ENCODE peak calls at places on chromosomes 3 and 15, in four cellular contexts. O is K562, D is H1, J is HepG2. P is an unnamed sample.

GRCh38 chr15:74011610-74012009 is 17.1 kb downstream of the PML start:
- DNase-seq in O (no peak), D (no peak), J (no peak), P (no peak)

GRCh38 chr3:115986555-115987207 is 363.4 kb downstream of the GAP43 start:
- DNase-seq in O (peak; percentile 66), D (no peak), J (peak; percentile 46), P (peak; percentile 46)

GRCh38 chr15:83206971-83207621 is 527 bp downstream of the HDGFL3 start:
- DNase-seq in O (peak; percentile 50), D (peak; percentile 71), J (no peak), P (peak; percentile 58)

GRCh38 chr3:191094057-191094456 is 105.0 kb upstream of the OSTN start:
- DNase-seq in O (no peak), D (no peak), J (no peak), P (peak; percentile 40)

GRCh38 chr15:90914240-90915080 is 11.4 kb downstream of the MAN2A2 start:
- DNase-seq in O (no peak), D (no peak), J (no peak), P (no peak)

GRCh38 chr3:110687138-110687537 is 384.5 kb upstream of the NECTIN3 start:
- DNase-seq in O (no peak), D (no peak), J (no peak), P (no peak)

GRCh38 chr15:64845183-64845611 is 3.5 kb downstream of the PLEKHO2 start:
- DNase-seq in O (no peak), D (no peak), J (no peak), P (no peak)

GRCh38 chr15:70057931-70058641 is 39.6 kb downstream of the TLE3 start:
- DNase-seq in O (no peak), D (no peak), J (no peak), P (no peak)

GRCh38 chr15:52855157-52855556 is 65.0 kb upstream of the ONECUT1 start:
- DNase-seq in O (no peak), D (no peak), J (no peak), P (no peak)

GRCh38 chr3:56702487-56703315 is 19.6 kb upstream of the TASOR start:
- DNase-seq in O (peak; percentile 61), D (no peak), J (peak; percentile 63), P (peak; percentile 64)

GRCh38 chr3:72161870-72162617 is 377.1 kb upstream of the PROK2 start:
- DNase-seq in O (no peak), D (no peak), J (no peak), P (peak; percentile 49)

GRCh38 chr3:55720614-55721013 is 233.5 kb upstream of the WNT5A start:
- DNase-seq in O (no peak), D (no peak), J (no peak), P (peak; percentile 1)

GRCh38 chr3:183287301-183287971 is 34.4 kb downstream of the B3GNT5 start:
- DNase-seq in O (peak; percentile 71), D (no peak), J (no peak), P (no peak)

GRCh38 chr3:104279617-104280016 is 1087.1 kb upstream of the ALCAM start:
- DNase-seq in O (no peak), D (no peak), J (no peak), P (no peak)

GRCh38 chr3:136512391-136512790 is 239.8 kb downstream of the STAG1 start:
- DNase-seq in O (no peak), D (no peak), J (no peak), P (no peak)

GRCh38 chr3:12841970-12842328 is 584 bp upstream of the RPL32 start:
- DNase-seq in O (no peak), D (no peak), J (no peak), P (no peak)

GRCh38 chr3:157061271-157061670 is 98.7 kb downstream of the CCNL1 start:
- DNase-seq in O (no peak), D (no peak), J (no peak), P (no peak)

GRCh38 chr15:97084650-97085049 is 754.1 kb downstream of the NR2F2 start:
- DNase-seq in O (no peak), D (no peak), J (no peak), P (no peak)

GRCh38 chr3:188061133-188061532 is 92.8 kb upstream of the LPP start:
- DNase-seq in O (peak; percentile 3), D (no peak), J (peak; percentile 58), P (peak; percentile 8)

GRCh38 chr3:125132815-125133214 is 77.0 kb upstream of the HEG1 start:
- DNase-seq in O (no peak), D (no peak), J (no peak), P (no peak)

GRCh38 chr3:43867673-43868072 is 176.9 kb downstream of the ABHD5 start:
- DNase-seq in O (no peak), D (no peak), J (no peak), P (peak; percentile 42)

GRCh38 chr15:62187425-62187824 is 22.3 kb upstream of the C2CD4B start:
- DNase-seq in O (no peak), D (no peak), J (no peak), P (no peak)

GRCh38 chr15:29045717-29046116 is 159.9 kb downstream of the APBA2 start:
- DNase-seq in O (no peak), D (no peak), J (no peak), P (no peak)

GRCh38 chr3:98954806-98955205 is 53.3 kb upstream of the DCBLD2 start:
- DNase-seq in O (no peak), D (no peak), J (no peak), P (no peak)

GRCh38 chr3:55621648-55622047 is 134.5 kb upstream of the WNT5A start:
- DNase-seq in O (no peak), D (no peak), J (no peak), P (no peak)

GRCh38 chr3:98002717-98003116 is 30.5 kb upstream of the RIOX2 start:
- DNase-seq in O (no peak), D (no peak), J (no peak), P (no peak)

GRCh38 chr3:16918683-16919025 is 33.9 kb downstream of the PLCL2 start:
- DNase-seq in O (no peak), D (no peak), J (no peak), P (no peak)

GRCh38 chr15:77019476-77020331 is 24.8 kb downstream of the PSTPIP1 start:
- DNase-seq in O (no peak), D (no peak), J (no peak), P (no peak)

GRCh38 chr3:140164156-140164555 is 229.2 kb downstream of the CLSTN2 start:
- DNase-seq in O (no peak), D (no peak), J (no peak), P (no peak)

DNA sequence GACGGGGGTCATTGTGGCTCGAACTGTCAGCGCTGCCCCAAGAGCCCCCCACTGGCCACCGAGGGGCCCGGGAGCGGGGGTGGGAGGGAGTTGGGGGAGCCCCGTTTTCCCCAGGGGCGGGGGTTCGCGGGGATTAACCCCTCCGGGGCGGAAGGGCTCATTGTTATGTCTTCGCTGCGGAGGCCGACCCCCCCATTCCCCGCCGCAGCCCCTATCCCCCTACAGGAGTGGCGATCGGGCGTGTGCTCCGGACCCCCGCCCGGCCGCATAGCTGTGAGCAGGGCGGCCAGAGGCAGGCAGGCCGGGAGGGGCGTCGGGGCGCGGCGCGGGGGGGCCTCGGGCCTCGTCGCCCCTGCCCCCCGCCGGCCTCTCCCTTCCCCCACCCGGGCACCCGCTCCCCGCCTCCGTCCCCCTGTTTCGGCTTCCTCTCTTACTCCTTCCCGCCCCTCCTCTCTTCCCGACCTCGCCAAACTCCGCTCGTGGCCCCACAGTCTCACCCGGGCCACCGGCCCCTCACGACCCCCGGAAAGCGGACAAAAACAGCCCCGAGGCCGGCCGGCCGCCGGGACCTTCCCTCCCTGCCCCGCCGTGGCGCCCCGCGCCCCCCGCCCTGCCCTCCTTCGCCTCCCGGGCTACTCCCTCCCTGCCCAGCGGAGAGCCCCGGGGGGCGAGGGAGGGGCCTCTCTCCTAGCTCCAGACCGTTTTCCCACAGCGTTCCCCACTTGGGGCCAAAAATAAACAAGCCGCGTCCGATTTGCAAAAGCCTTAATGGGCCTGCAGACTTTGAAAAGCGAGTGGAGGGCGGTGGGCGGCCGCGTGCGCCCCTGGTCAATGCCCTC is 786 bp downstream of the UBE2E1 start:
- DNase-seq in O (peak; percentile 21), D (peak; percentile 78), J (no peak), P (no peak)
- TF ChIP-seq RNF2 in O (no peak), D (no peak), J (no peak), P (no peak)

GRCh38 chr3:47731066-47731465 is 50.6 kb downstream of the SMARCC1 start:
- DNase-seq in O (no peak), D (no peak), J (no peak), P (no peak)
- TF ChIP-seq MAFK in O (no peak), D (no peak), J (no peak), P (no peak)

GRCh38 chr3:186824430-186825139 is 17.9 kb upstream of the ADIPOQ start:
- DNase-seq in O (no peak), D (peak; percentile 50), J (no peak), P (no peak)

GRCh38 chr3:186825294-186825821 is 17.2 kb upstream of the ADIPOQ start:
- DNase-seq in O (peak; percentile 82), D (peak; percentile 70), J (no peak), P (no peak)

GRCh38 chr3:186828340-186828739 is 14.2 kb upstream of the ADIPOQ start:
- DNase-seq in O (no peak), D (no peak), J (no peak), P (no peak)

GRCh38 chr3:186826316-186826977 is 16.1 kb upstream of the ADIPOQ start:
- DNase-seq in O (no peak), D (peak; percentile 54), J (no peak), P (no peak)

GRCh38 chr3:186826978-186827857 is 15.3 kb upstream of the ADIPOQ start:
- DNase-seq in O (peak; percentile 92), D (peak; percentile 88), J (peak; percentile 60), P (peak; percentile 72)
- TF ChIP-seq POLR2A in O (peak; percentile 79), D (peak; percentile 27), J (no peak), P (peak; percentile 74)

GRCh38 chr3:35919160-35919559 is 279.8 kb downstream of the ARPP21 start:
- DNase-seq in O (no peak), D (no peak), J (no peak), P (no peak)
- TF ChIP-seq RNF2 in O (no peak), D (no peak), J (no peak), P (no peak)

DNA sequence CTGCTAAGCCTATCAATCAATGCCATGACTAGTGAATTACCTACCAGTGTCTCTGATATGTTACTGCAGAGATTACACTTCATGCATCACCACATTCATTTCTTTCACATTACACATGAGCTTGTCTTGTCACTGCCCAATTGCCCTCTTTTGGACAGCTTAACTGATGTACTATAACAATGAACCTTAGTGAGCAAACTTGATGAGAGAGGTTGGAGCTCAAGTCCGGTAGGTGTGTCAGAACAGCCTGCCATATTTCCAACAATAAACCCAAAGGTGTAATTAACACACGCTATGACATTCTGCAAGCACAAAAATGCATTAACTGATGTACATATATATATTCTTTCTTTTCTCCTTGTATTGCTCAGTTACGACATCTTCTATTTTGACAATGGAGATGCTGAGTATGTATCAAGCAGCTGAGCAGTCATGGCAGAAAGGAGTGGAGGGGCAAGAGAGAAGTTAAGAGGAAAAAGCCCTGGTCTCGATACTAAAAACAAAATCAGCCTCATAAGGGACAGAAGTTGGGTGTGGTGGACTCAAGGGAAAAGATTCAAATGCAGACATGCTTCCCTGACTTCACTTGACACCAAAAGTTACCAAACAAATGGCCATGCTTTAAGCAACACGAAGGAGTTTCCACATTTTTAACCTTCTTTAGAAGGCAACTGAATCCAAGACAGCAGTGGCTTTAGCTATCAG is 538.2 kb downstream of the FOXP1 start:
- DNase-seq in O (no peak), D (no peak), J (no peak), P (no peak)
- TF ChIP-seq MAFK in O (no peak), D (no peak), J (no peak), P (no peak)

GRCh38 chr15:65869954-65870871 is 922 bp downstream of the RAB11A start:
- DNase-seq in O (peak; percentile 74), D (no peak), J (peak; percentile 50), P (no peak)
- TF ChIP-seq POLR2A in O (peak; percentile 28), D (no peak), J (no peak), P (no peak)